ENCODE peak calls at places on chromosomes 1 and 21, in four cellular contexts. E, J, F and H are unnamed samples.

GRCh38 chr1:116986531-116987255 is 14.9 kb upstream of the CD101 start:
- DNase-seq in E (no peak), J (no peak), F (no peak), H (no peak)

GRCh38 chr1:26999440-26999987 is 6.0 kb downstream of the TRNP1 start:
- DNase-seq in E (peak), F (no peak), J (no peak), H (no peak)

GRCh38 chr1:70057500-70057899 is 147.9 kb downstream of the LRRC40 start:
- DNase-seq in E (peak), F (no peak), J (no peak), H (no peak)

GRCh38 chr1:52296345-52296744 is 69.7 kb downstream of the CC2D1B start:
- DNase-seq in J (peak), E (peak), F (peak), H (peak)

GRCh38 chr21:44982558-44983244 is 42.9 kb downstream of the SLX9 start:
- DNase-seq in F (no peak), J (no peak), E (peak), H (no peak)

GRCh38 chr1:156490401-156491032 is 10.1 kb downstream of the MEF2D start:
- DNase-seq in E (no peak), J (no peak), F (no peak), H (peak)

GRCh38 chr1:53636621-53637171 is 102.3 kb downstream of the GLIS1 start:
- DNase-seq in F (peak), E (no peak), J (no peak), H (peak)

GRCh38 chr21:26948194-26948593 is 18.7 kb downstream of the ADAMTS5 start:
- DNase-seq in J (no peak), F (no peak), E (peak), H (no peak)

GRCh38 chr1:212669102-212669501 is 30.5 kb downstream of the BATF3 start:
- DNase-seq in E (no peak), F (peak), J (no peak), H (peak)